ENCODE peak calls at places on chromosome 12, in five cellular contexts. One of them, this sample, is unnamed.

GRCh38 chr12:119695034-119695433 is 27.1 kb downstream of the PRKAB1 start:
- DNase-seq in AG10803: no peak
- DNase-seq in stomach: no peak
- DNase-seq in NB4: no peak
- DNase-seq in fibroblast of villous mesenchyme: peak
- DNase-seq in this sample: no peak

GRCh38 chr12:71385155-71385554 is 54.4 kb upstream of the LGR5 start:
- DNase-seq in AG10803: no peak
- DNase-seq in stomach: no peak
- DNase-seq in NB4: no peak
- DNase-seq in fibroblast of villous mesenchyme: no peak
- DNase-seq in this sample: no peak

GRCh38 chr12:82880442-82880901 is 193.8 kb downstream of the TMTC2 start:
- DNase-seq in AG10803: no peak
- DNase-seq in stomach: no peak
- DNase-seq in NB4: no peak
- DNase-seq in fibroblast of villous mesenchyme: no peak
- DNase-seq in this sample: peak

GRCh38 chr12:128820723-128821432 is 2.9 kb downstream of the SLC15A4 start:
- DNase-seq in AG10803: no peak
- DNase-seq in stomach: peak
- DNase-seq in NB4: peak
- DNase-seq in fibroblast of villous mesenchyme: peak
- DNase-seq in this sample: no peak

GRCh38 chr12:115983226-115983798 is 294.2 kb downstream of the MED13L start:
- DNase-seq in AG10803: no peak
- DNase-seq in stomach: no peak
- DNase-seq in NB4: peak
- DNase-seq in fibroblast of villous mesenchyme: no peak
- DNase-seq in this sample: no peak

GRCh38 chr12:23906329-23906728 is 43.1 kb downstream of the SOX5 start:
- DNase-seq in AG10803: peak
- DNase-seq in stomach: no peak
- DNase-seq in NB4: no peak
- DNase-seq in fibroblast of villous mesenchyme: no peak
- DNase-seq in this sample: no peak

GRCh38 chr12:80101126-80101525 is 1.8 kb downstream of the OTOGL start:
- DNase-seq in AG10803: no peak
- DNase-seq in stomach: no peak
- DNase-seq in NB4: peak
- DNase-seq in fibroblast of villous mesenchyme: no peak
- DNase-seq in this sample: no peak

GRCh38 chr12:49283541-49284429 is 11.2 kb upstream of the PRPH start:
- DNase-seq in AG10803: no peak
- DNase-seq in stomach: no peak
- DNase-seq in NB4: no peak
- DNase-seq in fibroblast of villous mesenchyme: no peak
- DNase-seq in this sample: no peak

GRCh38 chr12:30416631-30417030 is 279.0 kb downstream of the IPO8 start:
- DNase-seq in AG10803: no peak
- DNase-seq in stomach: no peak
- DNase-seq in NB4: no peak
- DNase-seq in fibroblast of villous mesenchyme: no peak
- DNase-seq in this sample: no peak

GRCh38 chr12:47740536-47741339 is 15.4 kb upstream of the ENDOU start:
- DNase-seq in AG10803: no peak
- DNase-seq in stomach: no peak
- DNase-seq in NB4: no peak
- DNase-seq in fibroblast of villous mesenchyme: no peak
- DNase-seq in this sample: no peak

GRCh38 chr12:55682087-55682796 is 25.5 kb downstream of the ITGA7 start:
- DNase-seq in AG10803: no peak
- DNase-seq in stomach: no peak
- DNase-seq in NB4: no peak
- DNase-seq in fibroblast of villous mesenchyme: no peak
- DNase-seq in this sample: no peak

GRCh38 chr12:75315518-75315917 is 14.6 kb downstream of the CAPS2 start:
- DNase-seq in AG10803: peak
- DNase-seq in stomach: no peak
- DNase-seq in NB4: no peak
- DNase-seq in fibroblast of villous mesenchyme: peak
- DNase-seq in this sample: no peak

GRCh38 chr12:27521066-27521465 is 2.9 kb upstream of the PPFIBP1 start:
- DNase-seq in AG10803: peak
- DNase-seq in stomach: no peak
- DNase-seq in NB4: peak
- DNase-seq in fibroblast of villous mesenchyme: peak
- DNase-seq in this sample: no peak

GRCh38 chr12:31118831-31119530 is 45.3 kb downstream of the DDX11 start:
- DNase-seq in AG10803: no peak
- DNase-seq in stomach: peak
- DNase-seq in NB4: peak
- DNase-seq in fibroblast of villous mesenchyme: no peak
- DNase-seq in this sample: no peak

GRCh38 chr12:81386101-81386500 is 308.2 kb downstream of the ACSS3 start:
- DNase-seq in AG10803: no peak
- DNase-seq in stomach: no peak
- DNase-seq in NB4: no peak
- DNase-seq in fibroblast of villous mesenchyme: no peak
- DNase-seq in this sample: no peak

GRCh38 chr12:124946440-124946793 is 32.0 kb upstream of the UBC start:
- DNase-seq in AG10803: no peak
- DNase-seq in stomach: no peak
- DNase-seq in NB4: no peak
- DNase-seq in fibroblast of villous mesenchyme: no peak
- DNase-seq in this sample: no peak

GRCh38 chr12:32502693-32503510 is 103.5 kb downstream of the FGD4 start:
- DNase-seq in AG10803: peak
- DNase-seq in stomach: no peak
- DNase-seq in NB4: peak
- DNase-seq in fibroblast of villous mesenchyme: peak
- DNase-seq in this sample: no peak

GRCh38 chr12:52156757-52157565 is 34.9 kb downstream of the KRT80 start:
- DNase-seq in AG10803: peak
- DNase-seq in stomach: peak
- DNase-seq in NB4: peak
- DNase-seq in fibroblast of villous mesenchyme: peak
- DNase-seq in this sample: no peak

GRCh38 chr12:2282321-2282720 is 229.5 kb downstream of the CACNA1C start:
- DNase-seq in AG10803: no peak
- DNase-seq in stomach: no peak
- DNase-seq in NB4: no peak
- DNase-seq in fibroblast of villous mesenchyme: peak
- DNase-seq in this sample: no peak

GRCh38 chr12:44053550-44054243 is 217.8 kb downstream of the TMEM117 start:
- DNase-seq in AG10803: peak
- DNase-seq in stomach: no peak
- DNase-seq in NB4: no peak
- DNase-seq in fibroblast of villous mesenchyme: no peak
- DNase-seq in this sample: no peak

GRCh38 chr12:118023461-118023860 is 7.0 kb downstream of the RFC5 start:
- DNase-seq in AG10803: no peak
- DNase-seq in stomach: no peak
- DNase-seq in NB4: no peak
- DNase-seq in fibroblast of villous mesenchyme: no peak
- DNase-seq in this sample: no peak

GRCh38 chr12:45666452-45667215 is 62.9 kb upstream of the ARID2 start:
- DNase-seq in AG10803: peak
- DNase-seq in stomach: no peak
- DNase-seq in NB4: no peak
- DNase-seq in fibroblast of villous mesenchyme: no peak
- DNase-seq in this sample: no peak

GRCh38 chr12:71011261-71011660 is 90.7 kb upstream of the PTPRR start:
- DNase-seq in AG10803: peak
- DNase-seq in stomach: no peak
- DNase-seq in NB4: no peak
- DNase-seq in fibroblast of villous mesenchyme: no peak
- DNase-seq in this sample: no peak

GRCh38 chr12:57016348-57016747 is at the start of gene TAC3:
- DNase-seq in AG10803: no peak
- DNase-seq in stomach: no peak
- DNase-seq in NB4: peak
- DNase-seq in fibroblast of villous mesenchyme: peak
- DNase-seq in this sample: no peak

GRCh38 chr12:57019983-57020719 is 3.8 kb upstream of the TAC3 start:
- DNase-seq in AG10803: no peak
- DNase-seq in stomach: no peak
- DNase-seq in NB4: no peak
- DNase-seq in fibroblast of villous mesenchyme: no peak
- DNase-seq in this sample: no peak

GRCh38 chr12:57018906-57019305 is 2.6 kb upstream of the TAC3 start:
- DNase-seq in AG10803: no peak
- DNase-seq in stomach: no peak
- DNase-seq in NB4: no peak
- DNase-seq in fibroblast of villous mesenchyme: no peak
- DNase-seq in this sample: no peak
- TF ChIP-seq CTCF in AG10803: no peak
- TF ChIP-seq CTCF in stomach: no peak
- TF ChIP-seq CTCF in NB4: no peak
- TF ChIP-seq CTCF in fibroblast of villous mesenchyme: no peak
- TF ChIP-seq CTCF in this sample: no peak

DNA sequence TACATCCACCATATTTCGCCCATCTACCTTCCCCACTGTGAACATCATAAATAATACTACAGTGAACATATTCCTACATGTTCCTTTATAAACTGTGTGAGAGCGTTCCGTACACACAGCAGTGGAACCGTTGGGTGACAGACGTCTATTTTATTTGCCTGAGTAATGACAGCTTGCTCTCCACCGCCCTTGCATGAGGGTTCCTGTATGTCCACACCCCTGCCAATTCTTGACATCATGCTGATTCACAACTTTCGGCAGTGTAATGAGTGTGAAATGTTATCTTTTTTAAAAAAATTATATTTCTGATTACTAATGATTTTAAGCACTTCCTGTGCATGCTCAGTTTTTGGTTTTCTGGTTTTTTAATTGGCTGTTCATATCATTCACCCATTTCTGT is 4.3 kb upstream of the RAD52 start:
- DNase-seq in AG10803: peak
- DNase-seq in stomach: no peak
- DNase-seq in NB4: peak
- DNase-seq in fibroblast of villous mesenchyme: no peak
- DNase-seq in this sample: no peak
- H3K4me3 ChIP-seq in AG10803: no peak
- H3K4me3 ChIP-seq in stomach: no peak
- H3K4me3 ChIP-seq in NB4: no peak
- H3K4me3 ChIP-seq in fibroblast of villous mesenchyme: no peak
- H3K4me3 ChIP-seq in this sample: no peak

GRCh38 chr12:3644103-3644502 is 108.8 kb downstream of the CRACR2A start:
- DNase-seq in AG10803: no peak
- DNase-seq in stomach: no peak
- DNase-seq in NB4: no peak
- DNase-seq in fibroblast of villous mesenchyme: no peak
- DNase-seq in this sample: no peak
- TF ChIP-seq CTCF in AG10803: no peak
- TF ChIP-seq CTCF in stomach: no peak
- TF ChIP-seq CTCF in NB4: no peak
- TF ChIP-seq CTCF in fibroblast of villous mesenchyme: no peak
- TF ChIP-seq CTCF in this sample: peak

DNA sequence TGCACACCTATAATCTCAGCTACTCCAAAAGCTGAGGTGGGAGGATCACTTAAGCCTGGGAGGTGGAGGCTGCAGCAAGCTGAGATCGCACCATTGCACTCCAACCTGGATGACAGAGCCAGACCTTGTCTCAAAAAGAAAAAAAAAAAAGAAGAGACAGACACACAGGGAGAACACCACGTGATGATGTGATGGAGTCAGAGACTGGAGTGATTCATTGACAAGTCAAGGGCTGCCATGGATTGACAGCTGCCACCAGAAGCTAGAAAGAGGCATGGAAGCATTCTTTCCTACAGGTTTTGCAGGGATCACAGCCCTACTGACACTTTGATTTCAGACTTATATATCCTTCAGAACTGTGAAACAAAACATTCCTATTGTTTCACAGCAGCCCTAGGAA is 3.5 kb upstream of the HCFC2 start:
- DNase-seq in AG10803: no peak
- DNase-seq in stomach: no peak
- DNase-seq in NB4: no peak
- DNase-seq in fibroblast of villous mesenchyme: no peak
- DNase-seq in this sample: no peak
- H3K4me3 ChIP-seq in AG10803: no peak
- H3K4me3 ChIP-seq in stomach: no peak
- H3K4me3 ChIP-seq in NB4: no peak
- H3K4me3 ChIP-seq in fibroblast of villous mesenchyme: no peak
- H3K4me3 ChIP-seq in this sample: no peak

GRCh38 chr12:5096241-5096880 is 52.7 kb downstream of the KCNA5 start:
- DNase-seq in AG10803: peak
- DNase-seq in stomach: no peak
- DNase-seq in NB4: no peak
- DNase-seq in fibroblast of villous mesenchyme: peak
- DNase-seq in this sample: no peak
- TF ChIP-seq CTCF in AG10803: peak
- TF ChIP-seq CTCF in stomach: no peak
- TF ChIP-seq CTCF in NB4: no peak
- TF ChIP-seq CTCF in fibroblast of villous mesenchyme: no peak
- TF ChIP-seq CTCF in this sample: peak

DNA sequence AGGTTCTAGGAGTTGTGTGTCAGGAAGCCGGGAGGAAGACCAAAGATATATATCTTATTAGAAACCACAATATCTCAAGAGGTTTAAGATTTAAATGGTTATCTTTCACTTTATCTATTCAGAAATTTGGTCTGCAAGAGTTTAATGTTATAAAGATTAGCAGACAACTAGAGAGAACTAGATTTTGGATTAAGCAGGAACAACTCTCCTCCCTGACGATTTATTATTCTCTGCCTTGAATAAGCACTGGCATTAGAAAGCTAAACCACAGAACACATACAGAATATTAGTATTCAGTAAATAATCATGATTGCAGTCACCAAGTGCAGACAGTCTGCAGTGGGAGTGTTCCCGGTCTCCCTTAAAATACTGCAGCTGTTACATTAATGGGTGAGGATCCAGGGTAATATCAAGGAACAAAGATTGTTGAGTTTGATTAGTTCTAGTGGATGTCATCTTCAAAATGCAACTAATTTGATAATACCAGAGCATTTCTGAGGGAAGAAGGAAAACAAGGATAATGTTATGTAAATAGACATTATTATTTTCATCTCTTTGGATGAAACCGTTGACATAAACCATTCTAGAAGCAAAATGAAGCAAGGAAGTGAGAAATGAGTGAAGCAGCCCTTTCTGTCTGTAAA is 79.2 kb downstream of the DYRK2 start:
- DNase-seq in AG10803: no peak
- DNase-seq in stomach: no peak
- DNase-seq in NB4: no peak
- DNase-seq in fibroblast of villous mesenchyme: peak
- DNase-seq in this sample: no peak
- H3K4me3 ChIP-seq in AG10803: no peak
- H3K4me3 ChIP-seq in stomach: no peak
- H3K4me3 ChIP-seq in NB4: no peak
- H3K4me3 ChIP-seq in fibroblast of villous mesenchyme: no peak
- H3K4me3 ChIP-seq in this sample: no peak

This sample was measured in LNCaP clone FGC.